ENCODE peak calls at places on chromosomes 12 and 14, in eight cellular contexts. D, V, F, X, T, R, Q and Z are unnamed samples.

GRCh38 chr12:48936379-48936979 is 11.2 kb upstream of the FKBP11 start:
- DNase-seq in X (peak; percentile 83), V (peak; percentile 36), R (peak; percentile 82), T (peak; percentile 81), F (peak; percentile 67), D (peak; percentile 83), Q (peak; percentile 49), Z (peak; percentile 70)

GRCh38 chr12:10189653-10190052 is 10.8 kb downstream of the TMEM52B start:
- DNase-seq in F (no peak), V (no peak), D (no peak), R (peak; percentile 59), Q (no peak), X (peak; percentile 19), T (peak; percentile 76), Z (no peak)

GRCh38 chr14:71414631-71415403 is 507.6 kb downstream of the PCNX1 start:
- DNase-seq in R (no peak), F (no peak), V (no peak), X (no peak), T (no peak), Q (no peak), D (no peak), Z (no peak)

GRCh38 chr12:57258977-57259970 is 8.3 kb upstream of the STAC3 start:
- DNase-seq in D (no peak), R (no peak), F (no peak), X (peak; percentile 53), Q (no peak), V (no peak), T (no peak), Z (peak; percentile 73)

GRCh38 chr14:89429206-89430091 is 12.4 kb upstream of the FOXN3 start:
- DNase-seq in D (no peak), V (no peak), X (no peak), F (peak; percentile 23), T (peak; percentile 66), R (peak; percentile 38), Q (no peak), Z (peak; percentile 15)

GRCh38 chr12:68962855-68963455 is 30.0 kb upstream of the CPM start:
- DNase-seq in R (no peak), D (no peak), F (no peak), Q (no peak), X (no peak), V (no peak), T (no peak), Z (no peak)

GRCh38 chr14:100607611-100607956 is 20.4 kb upstream of the BEGAIN start:
- DNase-seq in V (no peak), R (peak; percentile 24), D (peak; percentile 44), T (peak; percentile 46), Q (no peak), X (peak; percentile 9), F (no peak), Z (no peak)

GRCh38 chr14:68363401-68363800 is 429.5 kb downstream of the ZFP36L1 start:
- DNase-seq in R (no peak), V (peak; percentile 13), T (no peak), F (no peak), X (no peak), D (no peak), Q (no peak), Z (peak; percentile 30)

GRCh38 chr12:19382111-19382526 is 57.2 kb upstream of the AEBP2 start:
- DNase-seq in R (no peak), V (no peak), D (peak; percentile 16), Q (no peak), F (no peak), T (peak; percentile 14), X (no peak), Z (no peak)

GRCh38 chr14:38721822-38722431 is 381.1 kb downstream of the SEC23A start:
- DNase-seq in F (peak; percentile 71), Q (peak; percentile 51), X (peak; percentile 81), R (no peak), V (peak; percentile 40), D (no peak), T (no peak), Z (peak; percentile 59)

GRCh38 chr12:57182918-57183575 is 33.5 kb upstream of the NXPH4 start:
- DNase-seq in R (peak; percentile 87), V (peak; percentile 31), T (peak; percentile 88), F (peak; percentile 74), Q (peak; percentile 74), X (peak; percentile 85), D (peak; percentile 85), Z (peak; percentile 84)

GRCh38 chr12:43238281-43238680 is 313.7 kb downstream of the ADAMTS20 start:
- DNase-seq in F (no peak), T (no peak), V (no peak), R (no peak), D (no peak), X (no peak), Q (no peak), Z (peak; percentile 8)

GRCh38 chr12:28780096-28780495 is 369.0 kb upstream of the FAR2 start:
- DNase-seq in V (no peak), T (no peak), F (no peak), X (no peak), R (no peak), D (no peak), Q (peak; percentile 47), Z (no peak)

GRCh38 chr12:6560501-6561205 is 4.8 kb upstream of the IFFO1 start:
- DNase-seq in V (no peak), D (no peak), R (peak; percentile 16), F (no peak), Q (no peak), T (no peak), X (no peak), Z (no peak)

GRCh38 chr12:6562881-6563280 is 5.2 kb downstream of the NOP2 start:
- DNase-seq in V (no peak), Q (no peak), T (no peak), R (peak; percentile 26), X (no peak), D (no peak), F (no peak), Z (no peak)

GRCh38 chr12:6567112-6567680 is 895 bp downstream of the NOP2 start:
- DNase-seq in F (no peak), R (no peak), Q (no peak), V (no peak), D (no peak), T (no peak), X (peak; percentile 36), Z (no peak)

GRCh38 chr12:6559500-6559899 is 3.7 kb upstream of the IFFO1 start:
- DNase-seq in R (no peak), Q (no peak), F (peak; percentile 87), T (no peak), X (no peak), D (no peak), V (no peak), Z (no peak)

DNA sequence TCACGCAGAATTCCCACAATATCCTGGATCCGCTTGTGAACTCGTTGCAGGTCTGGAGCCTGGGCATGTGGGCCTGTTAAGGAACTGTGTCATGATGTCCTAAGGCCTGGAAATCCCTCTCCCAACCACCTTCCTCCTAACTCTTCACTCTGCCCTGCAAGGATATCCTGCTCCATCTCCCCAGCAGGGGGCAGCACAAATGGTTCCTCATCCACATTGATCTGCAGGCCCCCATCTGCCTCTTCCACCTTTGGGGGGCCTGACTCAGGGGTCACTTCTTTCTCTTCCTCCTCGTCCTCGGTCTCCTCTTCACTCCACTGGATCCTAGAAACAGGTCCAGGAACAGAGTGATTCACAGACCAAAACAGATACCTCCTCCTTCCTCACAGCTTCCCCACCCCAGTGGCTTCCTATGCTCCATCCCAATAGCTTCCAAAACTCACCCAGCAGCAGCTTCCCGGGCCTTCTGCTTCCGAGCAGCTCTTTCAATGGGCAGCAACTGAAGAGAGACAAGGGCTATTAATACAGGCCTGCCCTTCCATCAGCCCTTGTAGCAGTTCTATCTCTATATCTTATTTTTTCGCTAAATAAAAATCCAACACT is 4.5 kb downstream of the NOP2 start:
- DNase-seq in Q (no peak), X (peak; percentile 71), F (peak; percentile 27), D (no peak), R (peak; percentile 61), V (no peak), T (no peak), Z (peak; percentile 62)
- TF ChIP-seq POLR2A in Q (no peak), X (no peak), F (no peak), D (no peak), R (no peak), V (no peak), T (no peak), Z (no peak)

GRCh38 chr14:102775855-102776760 is 1.1 kb upstream of the TRAF3 start:
- DNase-seq in R (no peak), T (no peak), D (no peak), V (no peak), X (peak; percentile 34), Q (no peak), F (no peak), Z (peak; percentile 18)
- TF ChIP-seq POLR2A in R (no peak), T (no peak), D (no peak), V (no peak), X (no peak), Q (no peak), F (no peak), Z (no peak)

GRCh38 chr12:117190210-117190781 is at the start of gene FBXO21:
- DNase-seq in T (peak; percentile 95), D (peak; percentile 94), V (peak; percentile 69), X (peak; percentile 95), R (peak; percentile 97), F (peak; percentile 89), Q (peak; percentile 83), Z (peak; percentile 93)
- TF ChIP-seq POLR2A in T (no peak), D (peak; percentile 73), V (peak; percentile 89), X (peak; percentile 84), R (peak; percentile 91), F (peak; percentile 97), Q (peak; percentile 63), Z (peak; percentile 83)

GRCh38 chr12:89064151-89064550 is 288.1 kb downstream of the DUSP6 start:
- DNase-seq in F (no peak), D (no peak), V (no peak), R (no peak), X (no peak), Q (no peak), T (no peak), Z (no peak)
- TF ChIP-seq POLR2A in F (no peak), D (no peak), V (no peak), R (no peak), X (no peak), Q (no peak), T (no peak), Z (no peak)

DNA sequence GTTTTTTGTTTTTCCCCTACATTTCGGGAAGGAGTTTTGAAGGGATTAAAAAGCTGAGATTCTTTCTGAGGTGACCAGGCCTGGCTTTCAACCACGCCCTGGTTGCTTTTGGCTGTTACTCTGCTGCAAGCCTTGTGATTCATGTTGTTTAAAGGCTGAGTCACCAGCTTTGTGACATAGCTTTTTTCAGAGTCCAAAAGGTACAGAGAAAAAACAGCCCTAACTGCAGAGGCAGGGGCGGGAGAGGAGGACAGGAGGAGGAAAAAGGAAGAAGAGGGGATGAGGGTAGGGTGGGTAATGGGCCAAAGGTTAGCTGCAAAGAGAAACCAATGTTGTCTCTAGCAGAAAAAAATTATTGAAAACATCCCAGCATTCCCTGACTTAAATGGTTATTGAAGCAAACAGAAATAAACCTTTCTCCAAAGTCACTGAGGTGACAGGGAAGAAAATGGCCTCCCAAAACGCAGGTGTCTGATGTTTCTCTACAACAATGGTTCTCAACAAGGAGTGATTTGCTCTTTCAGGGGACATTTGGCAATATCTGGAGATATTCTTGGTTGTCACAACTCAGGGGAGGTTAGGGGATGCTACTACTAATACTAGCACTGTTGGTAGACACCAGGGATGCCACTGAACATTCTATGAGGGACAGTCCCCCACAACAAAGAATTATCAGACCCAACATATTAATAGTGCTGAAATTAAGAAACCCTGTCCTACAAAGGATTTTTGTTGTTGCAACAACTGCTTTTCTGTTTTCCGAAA is 2.1 kb upstream of the UBC start:
- DNase-seq in F (peak; percentile 81), Q (peak; percentile 91), D (peak; percentile 84), R (peak; percentile 43), T (peak; percentile 92), V (peak; percentile 90), X (peak; percentile 72), Z (no peak)
- TF ChIP-seq POLR2A in F (peak; percentile 94), Q (peak; percentile 3), D (no peak), R (no peak), T (peak; percentile 58), V (no peak), X (no peak), Z (no peak)